ENCODE peak calls at places on chromosomes 16 and 17, in ten cellular contexts. A is hypothalamus; N is GM12865; V is HFFc6; C is GDM1; T is HuH-7; B is heart right ventricle; Z is kidney glomerular epithelial cell; M is stimulated activated CD4-positive, alpha-beta T cell treated with anti-CD3 and anti-CD28 coated beads, Interleukin-4, amount 100 ng/mL, for 4 hours; D is HTR-8/SVneo. W is an unnamed sample.

GRCh38 chr16:67019171-67019570 is 9.8 kb upstream of the CBFB start:
- DNase-seq in A (no peak), N (no peak), V (no peak), C (no peak), T (no peak), B (no peak), Z (no peak), M (no peak), D (no peak), W (no peak)

GRCh38 chr16:81451753-81452680 is 7.4 kb downstream of the CMIP start:
- DNase-seq in A (no peak), N (no peak), V (no peak), C (no peak), T (peak), B (peak), Z (peak), M (peak), D (no peak), W (peak)

GRCh38 chr16:89095401-89095974 is 1.8 kb downstream of the ACSF3 start:
- DNase-seq in A (no peak), N (peak), V (no peak), C (no peak), T (no peak), B (no peak), Z (no peak), M (no peak), D (no peak), W (no peak)

GRCh38 chr16:55470533-55471371 is 8.2 kb upstream of the MMP2 start:
- DNase-seq in A (no peak), N (no peak), V (peak), C (no peak), T (no peak), B (no peak), Z (no peak), M (no peak), D (no peak), W (no peak)

GRCh38 chr17:32491371-32492280 is 4.8 kb downstream of the CDK5R1 start:
- DNase-seq in A (no peak), N (peak), V (no peak), C (no peak), T (no peak), B (no peak), Z (no peak), M (peak), D (no peak), W (no peak)

GRCh38 chr16:89365044-89365467 is 125.3 kb downstream of the ANKRD11 start:
- DNase-seq in A (no peak), N (peak), V (peak), C (no peak), T (no peak), B (no peak), Z (peak), M (no peak), D (no peak), W (no peak)

GRCh38 chr17:79391808-79392233 is 219.0 kb downstream of the RBFOX3 start:
- DNase-seq in A (peak), N (peak), V (peak), C (peak), T (peak), B (peak), Z (peak), M (peak), D (peak), W (peak)

GRCh38 chr17:4942760-4943508 is 2.9 kb downstream of the RNF167 start:
- DNase-seq in A (no peak), N (no peak), V (no peak), C (no peak), T (no peak), B (no peak), Z (no peak), M (no peak), D (no peak), W (no peak)

GRCh38 chr17:20278805-20279204 is 188.5 kb downstream of the LGALS9B start:
- DNase-seq in A (no peak), N (no peak), V (no peak), C (no peak), T (no peak), B (no peak), Z (no peak), M (no peak), D (no peak), W (no peak)

GRCh38 chr17:45785373-45786193 is 1.5 kb downstream of the CRHR1 start:
- DNase-seq in A (no peak), N (no peak), V (no peak), C (no peak), T (no peak), B (no peak), Z (no peak), M (no peak), D (no peak), W (no peak)

GRCh38 chr16:22721497-22722100 is 92.4 kb upstream of the HS3ST2 start:
- DNase-seq in A (no peak), N (no peak), V (no peak), C (no peak), T (no peak), B (peak), Z (no peak), M (no peak), D (no peak), W (no peak)

GRCh38 chr16:49024896-49025295 is 256.7 kb downstream of the CBLN1 start:
- DNase-seq in A (no peak), N (no peak), V (no peak), C (no peak), T (no peak), B (no peak), Z (no peak), M (no peak), D (no peak), W (no peak)

GRCh38 chr16:2704983-2705275 is 15.1 kb downstream of the PRSS27 start:
- DNase-seq in A (no peak), N (no peak), V (no peak), C (no peak), T (no peak), B (no peak), Z (no peak), M (no peak), D (no peak), W (no peak)

GRCh38 chr17:73231363-73231762 is 30.3 kb downstream of the CPSF4L start:
- DNase-seq in A (no peak), N (no peak), V (peak), C (no peak), T (peak), B (no peak), Z (no peak), M (no peak), D (peak), W (no peak)

GRCh38 chr16:6193718-6194117 is 1096.1 kb upstream of the EEF2KMT start:
- DNase-seq in A (no peak), N (no peak), V (no peak), C (no peak), T (peak), B (no peak), Z (peak), M (no peak), D (no peak), W (no peak)

GRCh38 chr17:49216953-49217650 is 6.6 kb downstream of the ABI3 start:
- DNase-seq in A (no peak), N (no peak), V (no peak), C (no peak), T (no peak), B (peak), Z (no peak), M (no peak), D (no peak), W (no peak)

GRCh38 chr17:7132511-7133094 is 18.0 kb upstream of the ASGR2 start:
- DNase-seq in A (no peak), N (peak), V (no peak), C (no peak), T (peak), B (no peak), Z (no peak), M (peak), D (no peak), W (peak)

W was measured in stimulated activated naive CD4-positive, alpha-beta T cell treated with Interleukin-2 at 50 U/mL for 16 hours.